ENCODE peak calls at places on chromosomes 5 and 9, in six cellular contexts. H is A549, R is spleen, D is SW480, E is left colon, N is Peyer's patch. J is an unnamed sample.

GRCh38 chr9:35341585-35341984 is 148.3 kb upstream of the RUSC2 start:
- DNase-seq in H (no peak), R (no peak), D (no peak), E (peak; percentile 25), N (no peak), J (no peak)

GRCh38 chr9:105341784-105342183 is 97.3 kb downstream of the SLC44A1 start:
- DNase-seq in H (no peak), R (no peak), D (no peak), E (no peak), N (no peak), J (no peak)

GRCh38 chr5:83636141-83636540 is 84.5 kb downstream of the HAPLN1 start:
- DNase-seq in H (no peak), R (no peak), D (no peak), E (no peak), N (no peak), J (no peak)

GRCh38 chr9:109517798-109518435 is 19.8 kb upstream of the PTPN3 start:
- DNase-seq in H (no peak), R (no peak), D (no peak), E (no peak), N (no peak), J (peak; percentile 79)

GRCh38 chr9:137715321-137715720 is 96.5 kb downstream of the EHMT1 start:
- DNase-seq in H (no peak), R (no peak), D (no peak), E (no peak), N (no peak), J (no peak)

GRCh38 chr5:68220260-68220659 is 4.7 kb downstream of the PIK3R1 start:
- DNase-seq in H (no peak), R (no peak), D (no peak), E (no peak), N (no peak), J (no peak)

GRCh38 chr9:1442105-1442504 is 391.9 kb downstream of the DMRT2 start:
- DNase-seq in H (no peak), R (no peak), D (no peak), E (no peak), N (no peak), J (no peak)

GRCh38 chr5:53479045-53479655 is 1.3 kb upstream of the FST start:
- DNase-seq in H (no peak), R (no peak), D (no peak), E (no peak), N (no peak), J (no peak)

GRCh38 chr9:6467006-6467625 is 54.1 kb downstream of the UHRF2 start:
- DNase-seq in H (no peak), R (no peak), D (peak; percentile 12), E (no peak), N (no peak), J (no peak)

GRCh38 chr5:74149395-74149794 is 491.1 kb downstream of the ENC1 start:
- DNase-seq in H (no peak), R (no peak), D (no peak), E (peak; percentile 35), N (no peak), J (no peak)

GRCh38 chr5:68348447-68349222 is 133.1 kb downstream of the PIK3R1 start:
- DNase-seq in H (no peak), R (no peak), D (no peak), E (no peak), N (no peak), J (no peak)

GRCh38 chr9:109122726-109123621 is 3.2 kb upstream of the TMEM245 start:
- DNase-seq in H (no peak), R (no peak), D (no peak), E (no peak), N (no peak), J (no peak)

GRCh38 chr5:31823477-31823876 is 184.5 kb downstream of the PDZD2 start:
- DNase-seq in H (no peak), R (no peak), D (no peak), E (no peak), N (no peak), J (no peak)

GRCh38 chr9:113808391-113809191 is 67.5 kb upstream of the ZNF618 start:
- DNase-seq in H (no peak), R (no peak), D (peak; percentile 9), E (no peak), N (no peak), J (no peak)

GRCh38 chr5:54944364-54944763 is 41.0 kb downstream of the ESM1 start:
- DNase-seq in H (peak; percentile 22), R (no peak), D (no peak), E (no peak), N (no peak), J (no peak)

GRCh38 chr9:70601000-70601929 is 186.8 kb upstream of the KLF9 start:
- DNase-seq in H (no peak), R (peak; percentile 84), D (peak; percentile 83), E (peak; percentile 93), N (peak; percentile 41), J (peak; percentile 91)

GRCh38 chr5:76766746-76767145 is 50.8 kb downstream of the F2R start:
- DNase-seq in H (no peak), R (no peak), D (no peak), E (no peak), N (no peak), J (no peak)

GRCh38 chr5:120538149-120538548 is 74.0 kb downstream of the PRR16 start:
- DNase-seq in H (no peak), R (no peak), D (no peak), E (no peak), N (no peak), J (no peak)

GRCh38 chr5:120449501-120449900 is 14.6 kb upstream of the PRR16 start:
- DNase-seq in H (no peak), R (no peak), D (no peak), E (no peak), N (no peak), J (no peak)

GRCh38 chr9:2729003-2729402 is 11.7 kb downstream of the KCNV2 start:
- DNase-seq in H (no peak), R (no peak), D (no peak), E (no peak), N (no peak), J (no peak)

GRCh38 chr5:74422030-74422429 is 218.5 kb downstream of the ENC1 start:
- DNase-seq in H (no peak), R (no peak), D (no peak), E (no peak), N (no peak), J (no peak)

GRCh38 chr9:125763373-125763772 is 16.2 kb downstream of the PBX3 start:
- DNase-seq in H (no peak), R (no peak), D (no peak), E (no peak), N (no peak), J (no peak)

GRCh38 chr5:109062669-109063068 is 315.0 kb downstream of the FER start:
- DNase-seq in H (no peak), R (no peak), D (no peak), E (no peak), N (no peak), J (no peak)

J was measured in left lobe of liver.